ENCODE peak calls at places on chromosomes 3 and 15, in five cellular contexts. Q is body of pancreas, Y is esophagus muscularis mucosa, T is heart left ventricle, M is fibroblast of lung. L is an unnamed sample.
A peak's percentile ranks its signal among the peaks of the same experiment; 100 is the strongest.

GRCh38 chr3:11455977-11456376 is 183.8 kb downstream of the ATG7 start:
- DNase-seq in Q (no peak), Y (no peak), T (no peak), M (peak; percentile 94), L (no peak)

GRCh38 chr3:135528638-135529037 is 436.9 kb upstream of the PPP2R3A start:
- DNase-seq in Q (no peak), Y (peak; percentile 21), T (no peak), M (no peak), L (no peak)

GRCh38 chr15:35992791-35993190 is 446.8 kb upstream of the DPH6 start:
- DNase-seq in Q (no peak), Y (no peak), T (no peak), M (no peak), L (no peak)

GRCh38 chr3:64945171-64945684 is 257.4 kb upstream of the ADAMTS9 start:
- DNase-seq in Q (peak; percentile 8), Y (peak; percentile 92), T (peak; percentile 50), M (peak; percentile 52), L (no peak)

GRCh38 chr3:123719785-123720531 is 135.1 kb upstream of the HACD2 start:
- DNase-seq in Q (no peak), Y (no peak), T (peak; percentile 81), M (no peak), L (peak; percentile 66)

GRCh38 chr3:121467085-121467484 is 78.7 kb downstream of the POLQ start:
- DNase-seq in Q (no peak), Y (no peak), T (no peak), M (no peak), L (no peak)

GRCh38 chr15:23532019-23532418 is 33.5 kb upstream of the MKRN3 start:
- DNase-seq in Q (peak; percentile 75), Y (no peak), T (no peak), M (no peak), L (no peak)

GRCh38 chr15:75049392-75049791 is 26.0 kb downstream of the PPCDC start:
- DNase-seq in Q (peak; percentile 92), Y (no peak), T (peak; percentile 87), M (peak; percentile 86), L (no peak)

GRCh38 chr15:38534691-38535090 is 29.9 kb downstream of the RASGRP1 start:
- DNase-seq in Q (no peak), Y (peak; percentile 74), T (no peak), M (no peak), L (no peak)

GRCh38 chr15:58247803-58248503 is 109.8 kb downstream of the AQP9 start:
- DNase-seq in Q (peak; percentile 84), Y (no peak), T (peak; percentile 92), M (no peak), L (peak; percentile 83)

GRCh38 chr3:169082076-169082475 is 581.4 kb downstream of the MECOM start:
- DNase-seq in Q (no peak), Y (no peak), T (no peak), M (no peak), L (no peak)

GRCh38 chr15:61013146-61013545 is 216.0 kb downstream of the RORA start:
- DNase-seq in Q (no peak), Y (no peak), T (no peak), M (no peak), L (no peak)

GRCh38 chr15:55846108-55846707 is 103.3 kb upstream of the PRTG start:
- DNase-seq in Q (peak; percentile 70), Y (no peak), T (no peak), M (peak; percentile 89), L (no peak)

GRCh38 chr15:85684174-85684710 is 110.5 kb downstream of the KLHL25 start:
- DNase-seq in Q (no peak), Y (no peak), T (peak; percentile 54), M (no peak), L (no peak)

GRCh38 chr3:150000631-150001030 is 29.9 kb upstream of the PFN2 start:
- DNase-seq in Q (no peak), Y (no peak), T (no peak), M (no peak), L (no peak)

GRCh38 chr3:180680097-180680430 is 775 bp upstream of the CCDC39 start:
- DNase-seq in Q (peak; percentile 60), Y (no peak), T (no peak), M (peak; percentile 49), L (peak; percentile 59)

GRCh38 chr15:29090617-29091466 is 178.8 kb downstream of the NSMCE3 start:
- DNase-seq in Q (no peak), Y (no peak), T (no peak), M (peak; percentile 28), L (no peak)

GRCh38 chr3:114649331-114649730 is 355.5 kb downstream of the TIGIT start:
- DNase-seq in Q (no peak), Y (no peak), T (no peak), M (no peak), L (no peak)

GRCh38 chr3:181955566-181955965 is 243.8 kb downstream of the SOX2 start:
- DNase-seq in Q (no peak), Y (no peak), T (no peak), M (no peak), L (no peak)

GRCh38 chr3:111936967-111937366 is 41.9 kb upstream of the ABHD10 start:
- DNase-seq in Q (no peak), Y (no peak), T (no peak), M (peak; percentile 40), L (no peak)

GRCh38 chr15:24718289-24719082 is 42.9 kb downstream of the NPAP1 start:
- DNase-seq in Q (no peak), Y (no peak), T (no peak), M (no peak), L (no peak)

DNA sequence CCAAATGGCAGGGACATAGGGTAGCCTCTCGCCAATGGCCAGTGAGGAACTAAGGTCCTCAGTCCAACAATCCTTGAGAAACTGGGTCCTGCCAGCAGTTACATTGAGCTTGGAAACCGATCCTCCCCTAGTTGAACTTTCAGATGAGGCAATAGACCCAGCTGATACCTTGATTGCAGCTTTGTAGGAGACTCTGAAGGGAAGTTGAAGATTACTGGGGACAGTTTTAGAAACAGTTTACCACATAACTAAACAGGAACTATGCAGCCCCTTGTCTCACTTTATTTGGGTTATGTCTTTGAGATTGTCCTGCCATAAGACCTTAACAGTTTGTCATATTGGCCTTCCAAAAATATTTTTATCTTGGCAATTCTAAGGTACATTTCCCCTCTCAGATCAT is 304.1 kb upstream of the TBC1D5 start:
- DNase-seq in Q (no peak), Y (no peak), T (no peak), M (no peak), L (no peak)
- H3K27me3 ChIP-seq in Q (no peaks in the 10 kb centered on the region), Y (no peaks in the 10 kb centered on the region), T (no peaks in the 10 kb centered on the region), M (no peaks in the 10 kb centered on the region), L (no peaks in the 10 kb centered on the region)

GRCh38 chr3:188404124-188404523 is 250.2 kb downstream of the LPP start:
- DNase-seq in Q (no peak), Y (no peak), T (no peak), M (no peak), L (no peak)
- TF ChIP-seq CTCF in Q (no peak), Y (no peak), T (peak; percentile 8), M (no peak), L (no peak)

GRCh38 chr3:49992351-49992750 is 52.4 kb downstream of the RBM6 start:
- DNase-seq in Q (no peak), Y (no peak), T (no peak), M (no peak), L (no peak)
- H3K4me1 ChIP-seq in Q (no peaks in the 10 kb centered on the region), Y (no peaks in the 10 kb centered on the region), T (no peaks in the 10 kb centered on the region), M (no peaks in the 10 kb centered on the region), L (no peaks in the 10 kb centered on the region)

GRCh38 chr15:73065114-73065513 is 12.9 kb downstream of the NEO1 start:
- DNase-seq in Q (no peak), Y (no peak), T (no peak), M (no peak), L (no peak)

GRCh38 chr15:73074241-73074640 is 22.0 kb downstream of the NEO1 start:
- DNase-seq in Q (no peak), Y (no peak), T (no peak), M (no peak), L (no peak)

GRCh38 chr15:73072894-73073293 is 20.6 kb downstream of the NEO1 start:
- DNase-seq in Q (no peak), Y (no peak), T (no peak), M (no peak), L (no peak)

DNA sequence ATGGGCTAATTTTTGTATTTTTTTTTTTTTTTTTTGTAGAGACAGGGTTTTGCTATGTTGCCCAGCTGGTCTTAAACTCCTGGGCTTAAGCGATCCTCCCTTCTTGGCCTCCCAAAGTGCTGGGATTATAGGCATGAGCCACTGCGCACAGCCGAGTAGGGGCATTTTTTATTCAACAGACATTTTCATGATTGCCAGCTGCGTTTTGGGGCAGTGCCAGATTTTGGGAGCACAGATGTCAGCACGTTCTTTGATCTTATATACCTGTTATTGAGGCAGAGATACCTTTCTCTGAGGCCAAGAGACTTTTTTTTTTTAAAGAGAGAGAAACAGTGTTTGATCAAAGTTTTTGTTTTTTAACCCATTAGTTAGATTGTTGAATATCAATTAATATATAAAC is 16.8 kb downstream of the NEO1 start:
- DNase-seq in Q (peak; percentile 10), Y (no peak), T (no peak), M (no peak), L (no peak)
- H3K27me3 ChIP-seq in Q (no peaks in the 10 kb centered on the region), Y (no peaks in the 10 kb centered on the region), T (no peaks in the 10 kb centered on the region), M (no peaks in the 10 kb centered on the region), L (no peaks in the 10 kb centered on the region)

DNA sequence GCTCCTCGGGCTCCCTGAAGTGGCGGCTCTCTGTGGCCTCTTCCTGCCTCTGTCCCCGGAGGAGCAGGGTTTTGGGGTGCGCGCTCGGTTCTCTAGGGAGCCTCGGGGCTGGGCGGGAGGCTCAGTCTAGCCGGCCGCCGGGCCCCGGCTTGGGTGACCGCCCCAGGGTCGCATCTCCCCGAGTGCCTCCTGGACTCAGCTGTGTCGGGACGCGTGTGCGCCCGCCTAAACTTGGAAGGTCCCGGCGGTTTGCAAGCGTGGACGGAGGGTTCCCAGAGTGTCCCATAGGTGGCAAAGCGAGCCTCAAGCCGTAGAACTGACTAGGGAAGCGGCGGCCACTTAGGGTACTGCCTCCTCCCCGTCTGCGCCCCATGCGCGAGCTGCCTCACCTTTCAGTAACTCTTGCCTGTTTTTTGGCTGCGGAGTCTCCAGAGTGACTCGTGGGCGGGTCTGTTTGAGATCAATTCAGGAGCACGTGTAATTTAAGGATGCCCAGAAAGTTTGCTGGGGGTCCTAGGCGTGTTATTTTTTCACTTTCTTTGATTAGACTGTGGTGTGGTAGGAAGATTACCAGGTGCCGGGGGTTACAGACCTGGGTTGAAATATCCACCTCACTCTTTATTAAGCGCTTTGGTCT is 690 bp downstream of the ACTL6A start:
- DNase-seq in Q (peak; percentile 80), Y (peak; percentile 92), T (peak; percentile 71), M (peak; percentile 64), L (peak; percentile 69)
- TF ChIP-seq CTCF in Q (peak; percentile 21), Y (peak; percentile 68), T (peak; percentile 34), M (peak; percentile 49), L (peak; percentile 57)

DNA sequence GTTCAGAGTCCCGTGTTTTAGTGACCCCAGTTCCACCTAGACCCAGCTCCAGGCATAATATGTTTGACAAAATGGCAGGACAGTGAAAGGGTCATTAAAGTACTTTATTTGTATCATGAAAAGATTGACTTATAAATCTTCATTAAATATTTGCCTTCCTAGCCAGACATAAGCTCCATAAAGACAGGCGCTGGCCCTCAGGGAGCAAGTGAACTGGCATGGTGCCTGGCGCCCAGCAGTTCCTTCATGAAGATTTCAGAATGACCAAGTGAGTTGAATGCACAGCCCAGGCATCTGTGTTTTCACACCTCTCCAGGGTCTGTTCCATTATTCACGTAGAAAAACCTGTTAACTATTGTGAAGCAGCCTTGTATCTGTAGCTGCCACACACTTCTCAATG is 166.2 kb downstream of the GAP43 start:
- DNase-seq in Q (no peak), Y (no peak), T (no peak), M (no peak), L (no peak)
- H3K4me1 ChIP-seq in Q (peaks cover 15% of the 10 kb centered on the region), Y (peaks cover 10% of the 10 kb centered on the region), T (no peaks in the 10 kb centered on the region), M (peaks cover 16% of the 10 kb centered on the region), L (no peaks in the 10 kb centered on the region)

GRCh38 chr3:102514241-102514640 is 79.4 kb downstream of the ZPLD1 start:
- DNase-seq in Q (no peak), Y (no peak), T (no peak), M (no peak), L (no peak)
- H3K27me3 ChIP-seq in Q (no peaks in the 10 kb centered on the region), Y (no peaks in the 10 kb centered on the region), T (no peaks in the 10 kb centered on the region), M (no peaks in the 10 kb centered on the region), L (no peaks in the 10 kb centered on the region)